ENCODE peak calls at places on chromosomes 11 and 22, in eight cellular contexts. One of them, this sample, is unnamed.

GRCh38 chr11:131217313-131218297 is 152.8 kb upstream of the NTM start:
- DNase-seq in left ventricle myocardium superior: no peak
- DNase-seq in EH: peak
- DNase-seq in CD8-positive, alpha-beta T cell: no peak
- DNase-seq in pancreas: no peak
- DNase-seq in EL: peak
- DNase-seq in NCI-H187: no peak
- DNase-seq in left ventricle myocardium inferior: no peak
- DNase-seq in this sample: no peak

GRCh38 chr11:93829598-93829997 is 20.8 kb downstream of the VSTM5 start:
- DNase-seq in EH: no peak
- DNase-seq in CD8-positive, alpha-beta T cell: no peak
- DNase-seq in left ventricle myocardium superior: no peak
- DNase-seq in EL: no peak
- DNase-seq in pancreas: no peak
- DNase-seq in NCI-H187: no peak
- DNase-seq in left ventricle myocardium inferior: no peak
- DNase-seq in this sample: no peak

GRCh38 chr11:11413776-11414175 is 60.7 kb upstream of the CSNK2A3 start:
- DNase-seq in EH: no peak
- DNase-seq in EL: no peak
- DNase-seq in NCI-H187: no peak
- DNase-seq in left ventricle myocardium inferior: no peak
- DNase-seq in left ventricle myocardium superior: no peak
- DNase-seq in pancreas: no peak
- DNase-seq in CD8-positive, alpha-beta T cell: no peak
- DNase-seq in this sample: no peak

GRCh38 chr11:78040691-78041379 is 17.8 kb upstream of the KCTD14 start:
- DNase-seq in pancreas: no peak
- DNase-seq in EL: peak
- DNase-seq in CD8-positive, alpha-beta T cell: no peak
- DNase-seq in left ventricle myocardium inferior: no peak
- DNase-seq in NCI-H187: no peak
- DNase-seq in EH: peak
- DNase-seq in left ventricle myocardium superior: no peak
- DNase-seq in this sample: no peak

GRCh38 chr11:66067640-66068039 is 2.4 kb upstream of the PACS1 start:
- DNase-seq in left ventricle myocardium superior: no peak
- DNase-seq in left ventricle myocardium inferior: no peak
- DNase-seq in EH: no peak
- DNase-seq in pancreas: no peak
- DNase-seq in EL: no peak
- DNase-seq in CD8-positive, alpha-beta T cell: no peak
- DNase-seq in NCI-H187: no peak
- DNase-seq in this sample: no peak

GRCh38 chr11:64851831-64852337 is 7.4 kb upstream of the CDC42BPG start:
- DNase-seq in EH: no peak
- DNase-seq in left ventricle myocardium inferior: no peak
- DNase-seq in CD8-positive, alpha-beta T cell: no peak
- DNase-seq in NCI-H187: no peak
- DNase-seq in EL: no peak
- DNase-seq in left ventricle myocardium superior: no peak
- DNase-seq in pancreas: no peak
- DNase-seq in this sample: no peak

GRCh38 chr22:40281717-40282116 is 64.6 kb upstream of the ADSL start:
- DNase-seq in pancreas: no peak
- DNase-seq in left ventricle myocardium inferior: no peak
- DNase-seq in left ventricle myocardium superior: peak
- DNase-seq in CD8-positive, alpha-beta T cell: no peak
- DNase-seq in NCI-H187: no peak
- DNase-seq in EL: no peak
- DNase-seq in EH: no peak
- DNase-seq in this sample: no peak

GRCh38 chr11:115458877-115459276 is 45.3 kb downstream of the CADM1 start:
- DNase-seq in left ventricle myocardium inferior: no peak
- DNase-seq in CD8-positive, alpha-beta T cell: no peak
- DNase-seq in NCI-H187: no peak
- DNase-seq in pancreas: no peak
- DNase-seq in left ventricle myocardium superior: no peak
- DNase-seq in EH: no peak
- DNase-seq in EL: no peak
- DNase-seq in this sample: no peak

GRCh38 chr22:22714600-22715361 is 70.4 kb downstream of the GGTLC2 start:
- DNase-seq in CD8-positive, alpha-beta T cell: no peak
- DNase-seq in left ventricle myocardium superior: no peak
- DNase-seq in NCI-H187: no peak
- DNase-seq in EL: no peak
- DNase-seq in left ventricle myocardium inferior: no peak
- DNase-seq in pancreas: no peak
- DNase-seq in EH: no peak
- DNase-seq in this sample: no peak

GRCh38 chr11:86192858-86193257 is 51.7 kb upstream of the EED start:
- DNase-seq in left ventricle myocardium superior: no peak
- DNase-seq in CD8-positive, alpha-beta T cell: no peak
- DNase-seq in EH: no peak
- DNase-seq in pancreas: no peak
- DNase-seq in left ventricle myocardium inferior: no peak
- DNase-seq in EL: no peak
- DNase-seq in NCI-H187: no peak
- DNase-seq in this sample: no peak

GRCh38 chr11:2481253-2481652 is 36.4 kb downstream of the KCNQ1 start:
- DNase-seq in CD8-positive, alpha-beta T cell: no peak
- DNase-seq in left ventricle myocardium inferior: no peak
- DNase-seq in EH: no peak
- DNase-seq in EL: no peak
- DNase-seq in left ventricle myocardium superior: no peak
- DNase-seq in NCI-H187: no peak
- DNase-seq in pancreas: no peak
- DNase-seq in this sample: no peak

GRCh38 chr11:3203221-3204043 is 15.2 kb downstream of the MRGPRG start:
- DNase-seq in EH: no peak
- DNase-seq in CD8-positive, alpha-beta T cell: no peak
- DNase-seq in EL: peak
- DNase-seq in left ventricle myocardium inferior: peak
- DNase-seq in NCI-H187: no peak
- DNase-seq in pancreas: no peak
- DNase-seq in left ventricle myocardium superior: peak
- DNase-seq in this sample: no peak

GRCh38 chr11:46315783-46316563 is 31.3 kb upstream of the DGKZ start:
- DNase-seq in EL: no peak
- DNase-seq in left ventricle myocardium superior: peak
- DNase-seq in EH: no peak
- DNase-seq in NCI-H187: no peak
- DNase-seq in pancreas: peak
- DNase-seq in left ventricle myocardium inferior: peak
- DNase-seq in CD8-positive, alpha-beta T cell: no peak
- DNase-seq in this sample: no peak

GRCh38 chr11:2891901-2892214 is 6.3 kb upstream of the CDKN1C start:
- DNase-seq in left ventricle myocardium superior: peak
- DNase-seq in pancreas: peak
- DNase-seq in EH: no peak
- DNase-seq in EL: no peak
- DNase-seq in NCI-H187: no peak
- DNase-seq in CD8-positive, alpha-beta T cell: no peak
- DNase-seq in left ventricle myocardium inferior: peak
- DNase-seq in this sample: no peak

GRCh38 chr11:65580756-65581155 is 4.9 kb downstream of the EHBP1L1 start:
- DNase-seq in EH: no peak
- DNase-seq in pancreas: no peak
- DNase-seq in NCI-H187: no peak
- DNase-seq in CD8-positive, alpha-beta T cell: no peak
- DNase-seq in left ventricle myocardium inferior: no peak
- DNase-seq in EL: no peak
- DNase-seq in left ventricle myocardium superior: no peak
- DNase-seq in this sample: no peak

GRCh38 chr11:45304992-45305335 is 18.8 kb upstream of the SYT13 start:
- DNase-seq in left ventricle myocardium inferior: no peak
- DNase-seq in CD8-positive, alpha-beta T cell: no peak
- DNase-seq in NCI-H187: no peak
- DNase-seq in EH: no peak
- DNase-seq in EL: no peak
- DNase-seq in left ventricle myocardium superior: no peak
- DNase-seq in pancreas: no peak
- DNase-seq in this sample: no peak

GRCh38 chr11:100639140-100639539 is 47.9 kb upstream of the ARHGAP42 start:
- DNase-seq in pancreas: no peak
- DNase-seq in left ventricle myocardium superior: peak
- DNase-seq in EH: peak
- DNase-seq in NCI-H187: no peak
- DNase-seq in CD8-positive, alpha-beta T cell: no peak
- DNase-seq in left ventricle myocardium inferior: no peak
- DNase-seq in EL: no peak
- DNase-seq in this sample: no peak

GRCh38 chr11:112113539-112114457 is 27.1 kb downstream of the SDHD start:
- DNase-seq in left ventricle myocardium superior: no peak
- DNase-seq in CD8-positive, alpha-beta T cell: no peak
- DNase-seq in EH: peak
- DNase-seq in left ventricle myocardium inferior: no peak
- DNase-seq in NCI-H187: peak
- DNase-seq in pancreas: no peak
- DNase-seq in EL: peak
- DNase-seq in this sample: peak

This sample was measured in central memory CD4-positive, alpha-beta T cell.